ENCODE peak calls at places on chromosomes 6 and 20, in seven cellular contexts. T, E, V, N, Z, S and X are unnamed samples.
A peak's percentile ranks its signal among the peaks of the same experiment; 100 is the strongest.

GRCh38 chr6:97864366-97864765 is 581.4 kb upstream of the MMS22L start:
- DNase-seq in S (no peak), Z (no peak), N (no peak), E (no peak), T (no peak), V (no peak), X (no peak)

GRCh38 chr20:7346562-7346961 is 579.1 kb downstream of the BMP2 start:
- DNase-seq in N (no peak), V (no peak), Z (no peak), S (peak; percentile 1), T (no peak), E (no peak), X (no peak)

GRCh38 chr6:159929819-159930218 is 39.0 kb downstream of the MAS1 start:
- DNase-seq in S (no peak), T (no peak), V (no peak), N (no peak), E (no peak), Z (no peak), X (no peak)

GRCh38 chr6:24600903-24601302 is 45.1 kb downstream of the KIAA0319 start:
- DNase-seq in V (no peak), N (no peak), Z (no peak), E (peak; percentile 19), T (no peak), S (no peak), X (no peak)

GRCh38 chr6:41917528-41917927 is 3.4 kb downstream of the MED20 start:
- DNase-seq in Z (no peak), T (peak; percentile 58), E (no peak), N (peak; percentile 91), V (no peak), S (peak; percentile 95), X (no peak)

GRCh38 chr20:59020938-59021551 is 1.8 kb downstream of the TUBB1 start:
- DNase-seq in V (no peak), T (no peak), E (no peak), Z (no peak), S (peak; percentile 66), N (no peak), X (no peak)

GRCh38 chr6:69819138-69819537 is 22.3 kb upstream of the LMBRD1 start:
- DNase-seq in T (no peak), E (no peak), N (no peak), S (no peak), V (no peak), Z (no peak), X (no peak)

GRCh38 chr20:23651117-23651516 is 13.4 kb upstream of the CST3 start:
- DNase-seq in N (no peak), S (no peak), V (no peak), Z (no peak), E (no peak), T (no peak), X (no peak)

GRCh38 chr6:105949939-105950582 is 136.1 kb upstream of the PRDM1 start:
- DNase-seq in T (no peak), S (no peak), N (no peak), Z (no peak), E (peak; percentile 6), V (no peak), X (no peak)

GRCh38 chr6:41655706-41656668 is 17.7 kb downstream of the MDFI start:
- DNase-seq in N (peak; percentile 37), Z (no peak), E (peak; percentile 30), V (no peak), S (no peak), T (no peak), X (no peak)

GRCh38 chr20:62044671-62045070 is 21.0 kb downstream of the TAF4 start:
- DNase-seq in V (no peak), Z (no peak), N (no peak), T (no peak), S (no peak), E (no peak), X (no peak)
- H4K20me1 ChIP-seq in V (peaks cover 6% of the 10 kb centered on the region), Z (peaks cover 51% of the 10 kb centered on the region), N (no peaks in the 10 kb centered on the region), T (peaks cover 55% of the 10 kb centered on the region), S (no peaks in the 10 kb centered on the region), E (peaks cover 97% of the 10 kb centered on the region), X (no peaks in the 10 kb centered on the region)

DNA sequence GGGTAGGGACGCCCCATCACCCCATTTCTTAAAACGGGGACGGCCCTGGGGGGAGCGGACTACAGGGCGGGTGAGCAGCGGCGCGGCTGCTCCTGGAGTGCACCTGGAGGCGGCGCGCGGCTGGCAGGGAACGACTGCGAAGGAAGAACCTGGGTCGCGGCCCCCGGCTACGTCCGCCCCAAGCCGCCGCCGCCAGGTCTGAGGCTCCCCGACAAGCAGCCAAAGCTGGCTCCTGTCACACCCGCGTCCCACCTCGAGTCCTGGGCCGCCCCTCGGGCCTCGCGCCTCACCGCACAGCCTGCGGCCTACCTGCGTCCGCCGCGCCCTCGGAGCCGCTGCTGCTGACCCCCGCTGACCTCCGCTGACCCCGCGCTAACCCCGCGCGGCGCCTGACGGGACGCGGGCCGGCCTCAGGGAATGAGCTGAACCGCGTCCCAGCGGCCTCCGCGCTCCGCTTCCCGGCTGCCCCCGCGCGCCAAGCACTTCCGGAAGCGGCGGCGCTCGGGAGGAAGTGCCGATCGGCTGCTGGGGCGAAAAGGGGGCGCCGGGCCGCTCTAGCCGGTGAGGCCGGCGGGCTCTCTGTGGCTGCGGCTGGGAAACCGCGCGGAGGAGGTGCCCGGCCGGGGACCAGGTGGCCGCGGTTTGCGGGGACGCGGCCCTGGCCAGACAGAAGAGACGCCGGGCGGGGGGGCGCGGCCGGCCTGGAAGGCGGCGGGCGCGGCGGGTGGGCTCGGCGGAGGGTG is at the start of the genes ARFRP1 and ZGPAT:
- DNase-seq in Z (peak; percentile 96), V (peak; percentile 90), N (peak; percentile 79), T (peak; percentile 91), S (peak; percentile 94), E (peak; percentile 95), X (peak; percentile 91)
- H4K20me1 ChIP-seq in Z (peaks cover 1% of the 10 kb centered on the region), V (peaks cover 8% of the 10 kb centered on the region), N (no peaks in the 10 kb centered on the region), T (peaks cover 12% of the 10 kb centered on the region), S (no peaks in the 10 kb centered on the region), E (peaks cover 22% of the 10 kb centered on the region), X (peaks cover 4% of the 10 kb centered on the region)

DNA sequence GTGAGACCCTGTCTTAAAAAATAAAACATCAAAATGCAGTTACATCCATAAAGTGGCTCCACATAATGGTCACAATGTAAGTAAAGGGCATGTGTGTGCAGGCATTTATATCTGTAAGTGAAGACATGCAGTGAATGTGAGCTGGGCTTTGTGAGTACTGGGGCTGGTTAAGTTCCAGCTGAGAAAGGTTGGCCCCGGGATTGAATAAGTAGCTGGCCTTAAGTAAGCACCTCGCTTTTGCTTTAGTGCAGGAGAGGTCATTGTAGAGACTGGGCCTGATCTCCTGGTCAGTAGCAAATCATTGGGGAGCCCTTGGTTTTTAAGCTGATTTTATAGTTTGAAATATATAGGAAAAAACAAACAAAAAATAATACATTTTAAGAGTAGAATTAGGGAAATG is 8.1 kb downstream of the QKI start:
- DNase-seq in V (no peak), Z (no peak), N (no peak), E (peak; percentile 42), T (no peak), S (no peak), X (no peak)
- H4K20me1 ChIP-seq in V (peaks cover 30% of the 10 kb centered on the region), Z (peaks cover 97% of the 10 kb centered on the region), N (peaks cover 2% of the 10 kb centered on the region), E (peaks cover 99% of the 10 kb centered on the region), T (peaks cover 93% of the 10 kb centered on the region), S (peaks cover 18% of the 10 kb centered on the region), X (peaks cover 8% of the 10 kb centered on the region)

GRCh38 chr20:15632680-15633079 is 940.6 kb downstream of the KIF16B start:
- DNase-seq in V (no peak), E (no peak), T (no peak), Z (no peak), N (no peak), S (no peak), X (no peak)

GRCh38 chr20:15628954-15629353 is 944.3 kb downstream of the KIF16B start:
- DNase-seq in T (no peak), V (no peak), S (no peak), N (no peak), E (no peak), Z (no peak), X (no peak)

GRCh38 chr20:15627089-15627488 is 946.2 kb downstream of the KIF16B start:
- DNase-seq in N (no peak), T (no peak), S (no peak), E (no peak), V (no peak), Z (no peak), X (no peak)

DNA sequence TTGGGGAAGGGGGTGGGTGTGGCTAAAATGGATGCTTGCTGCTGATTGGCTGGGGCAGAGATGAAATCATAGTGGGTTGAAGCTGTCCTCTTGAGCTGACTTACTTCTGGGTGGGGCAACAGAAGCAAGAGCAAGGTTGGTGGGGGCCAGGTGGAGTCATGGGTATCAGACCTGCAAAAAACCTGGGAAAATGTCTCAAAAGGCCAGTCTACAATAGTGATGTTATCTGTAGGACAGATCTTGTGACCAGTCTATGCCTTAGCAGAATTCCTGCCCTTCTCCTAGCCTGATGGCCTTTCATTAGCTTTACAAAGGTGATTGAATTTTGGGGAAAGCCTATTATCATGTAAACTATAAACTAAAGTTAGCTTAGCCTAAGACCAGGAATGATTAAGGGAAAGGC is 945.7 kb downstream of the KIF16B start:
- DNase-seq in S (no peak), V (no peak), Z (no peak), N (no peak), T (no peak), E (no peak), X (no peak)
- H4K20me1 ChIP-seq in S (no peaks in the 10 kb centered on the region), V (no peaks in the 10 kb centered on the region), Z (no peaks in the 10 kb centered on the region), N (no peaks in the 10 kb centered on the region), T (no peaks in the 10 kb centered on the region), E (no peaks in the 10 kb centered on the region), X (no peaks in the 10 kb centered on the region)

GRCh38 chr20:35734777-35735649 is 7.0 kb downstream of the RBM39 start:
- DNase-seq in T (no peak), Z (no peak), S (no peak), V (no peak), E (no peak), N (no peak), X (no peak)
- H4K20me1 ChIP-seq in T (peaks cover 100% of the 10 kb centered on the region), Z (peaks cover 100% of the 10 kb centered on the region), S (peaks cover 64% of the 10 kb centered on the region), V (peaks cover 76% of the 10 kb centered on the region), E (peaks cover 100% of the 10 kb centered on the region), N (peaks cover 9% of the 10 kb centered on the region), X (peaks cover 88% of the 10 kb centered on the region)

DNA sequence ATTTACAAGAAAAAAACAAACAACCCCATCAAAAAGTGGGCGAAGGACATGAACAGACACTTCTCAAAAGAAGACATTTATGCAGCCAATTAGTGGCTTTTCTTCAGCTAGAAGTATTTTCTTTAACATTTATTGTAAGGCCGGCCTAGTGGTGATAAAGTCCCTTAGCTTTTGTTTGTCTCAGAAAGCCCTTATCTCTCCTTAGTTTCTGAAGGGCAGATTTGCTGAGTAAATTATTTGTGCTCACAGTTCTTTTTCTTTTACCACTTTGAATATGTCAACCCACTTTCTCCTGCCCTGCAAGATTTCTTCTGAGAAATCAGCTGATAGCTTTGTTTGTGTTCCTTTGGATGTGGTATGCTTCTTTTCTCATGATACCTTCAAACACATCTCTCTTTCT is 344.0 kb upstream of the SYNCRIP start:
- DNase-seq in V (no peak), S (no peak), N (no peak), T (no peak), Z (no peak), E (no peak), X (no peak)
- H4K20me1 ChIP-seq in V (no peaks in the 10 kb centered on the region), S (no peaks in the 10 kb centered on the region), N (no peaks in the 10 kb centered on the region), T (no peaks in the 10 kb centered on the region), Z (no peaks in the 10 kb centered on the region), E (no peaks in the 10 kb centered on the region), X (no peaks in the 10 kb centered on the region)